ENCODE peak calls at places on chromosomes 16 and 17, in six cellular contexts. L is omental fat pad, O is fibroblast of pulmonary artery, F is coronary artery, V is ovary, Z is H1. Q is an unnamed sample.

GRCh38 chr17:511001-511690 is 158.5 kb upstream of the RPH3AL start:
- DNase-seq in L (no peak), O (peak; percentile 41), F (no peak), V (no peak), Z (no peak), Q (no peak)

GRCh38 chr16:69860233-69861231 is 90.6 kb upstream of the CLEC18A start:
- DNase-seq in L (no peak), O (no peak), F (no peak), V (no peak), Z (no peak), Q (no peak)

GRCh38 chr17:49910094-49910857 is 58.7 kb upstream of the DLX4 start:
- DNase-seq in L (no peak), O (no peak), F (no peak), V (no peak), Z (no peak), Q (no peak)

GRCh38 chr17:50100921-50101345 is 5.8 kb downstream of the PDK2 start:
- DNase-seq in L (no peak), O (no peak), F (no peak), V (peak; percentile 45), Z (no peak), Q (no peak)

GRCh38 chr17:78671607-78672404 is 94.6 kb upstream of the DNAH17 start:
- DNase-seq in L (no peak), O (peak; percentile 36), F (peak; percentile 28), V (no peak), Z (no peak), Q (no peak)

GRCh38 chr16:85709766-85710423 is 21.1 kb upstream of the GINS2 start:
- DNase-seq in L (no peak), O (no peak), F (no peak), V (no peak), Z (no peak), Q (no peak)

GRCh38 chr16:6111390-6111789 is 1013.8 kb upstream of the EEF2KMT start:
- DNase-seq in L (no peak), O (no peak), F (no peak), V (no peak), Z (no peak), Q (no peak)

GRCh38 chr16:76932541-76933211 is 258.3 kb upstream of the MON1B start:
- DNase-seq in L (no peak), O (peak; percentile 44), F (no peak), V (no peak), Z (no peak), Q (no peak)

GRCh38 chr17:39246274-39246673 is 20.5 kb upstream of the STAC2 start:
- DNase-seq in L (no peak), O (no peak), F (no peak), V (no peak), Z (no peak), Q (no peak)
- TF ChIP-seq CTCF in L (no peak), O (no peak), F (no peak), V (no peak), Z (no peak), Q (peak; percentile 15)

DNA sequence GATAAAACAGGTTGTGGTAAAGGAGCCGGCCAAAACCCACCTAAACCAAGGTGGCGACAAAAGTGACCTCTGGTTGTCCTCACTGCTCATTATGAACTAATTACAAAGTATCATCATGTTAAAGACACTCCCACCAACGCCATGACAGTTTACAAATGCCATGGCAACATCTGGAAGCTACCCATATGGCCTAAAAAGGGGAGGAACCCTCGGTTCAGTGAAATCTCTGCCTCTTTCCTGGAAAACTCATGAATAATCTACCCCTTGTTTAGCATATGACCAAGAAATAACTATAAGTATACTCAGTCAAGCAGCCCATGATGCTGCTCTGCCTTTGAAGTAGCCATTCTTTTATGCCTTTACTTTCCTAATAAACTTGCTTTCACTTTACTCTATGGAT is 72.2 kb downstream of the CYLD start:
- DNase-seq in L (no peak), O (no peak), F (no peak), V (no peak), Z (no peak), Q (no peak)
- TF ChIP-seq CTCF in L (no peak), O (no peak), F (no peak), V (no peak), Z (no peak), Q (no peak)

DNA sequence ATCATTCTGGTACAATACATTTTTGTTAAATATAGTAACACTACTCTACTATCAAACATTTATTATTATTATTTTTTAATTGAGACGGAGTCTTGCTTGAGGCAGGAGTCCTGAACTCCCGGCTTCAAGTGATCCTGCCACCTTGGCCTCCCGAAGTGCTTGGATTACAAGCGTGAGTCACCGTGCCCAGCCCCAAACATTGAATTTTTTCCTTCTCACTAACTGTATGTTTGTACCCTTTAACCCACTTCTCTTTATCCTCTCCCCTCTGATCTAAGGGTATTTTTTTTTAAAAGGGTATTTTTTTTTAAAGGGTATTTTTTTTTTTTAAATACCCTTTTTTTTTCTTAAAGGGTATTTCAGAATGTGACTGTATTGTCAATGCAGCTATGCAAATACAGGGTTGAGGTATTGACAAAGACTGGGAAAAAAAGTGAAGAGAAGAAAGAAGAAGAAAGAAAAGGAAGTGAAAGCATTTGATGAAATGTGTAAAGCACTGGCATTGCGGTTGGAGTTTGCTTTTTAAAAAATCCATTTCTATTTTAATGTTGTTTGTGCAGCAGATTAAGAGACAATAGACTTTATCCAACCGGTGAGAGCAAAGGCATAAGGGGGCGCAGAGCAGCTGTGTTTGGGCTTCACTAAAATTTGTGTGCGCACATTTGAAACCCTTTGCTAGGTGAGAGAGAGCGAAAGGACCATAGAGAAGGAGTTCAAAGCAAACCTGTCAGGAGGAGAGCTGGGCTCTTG is 42.3 kb downstream of the SYT17 start:
- DNase-seq in L (no peak), O (no peak), F (no peak), V (no peak), Z (no peak), Q (no peak)
- TF ChIP-seq CTCF in L (no peak), O (no peak), F (no peak), V (no peak), Z (no peak), Q (no peak)

DNA sequence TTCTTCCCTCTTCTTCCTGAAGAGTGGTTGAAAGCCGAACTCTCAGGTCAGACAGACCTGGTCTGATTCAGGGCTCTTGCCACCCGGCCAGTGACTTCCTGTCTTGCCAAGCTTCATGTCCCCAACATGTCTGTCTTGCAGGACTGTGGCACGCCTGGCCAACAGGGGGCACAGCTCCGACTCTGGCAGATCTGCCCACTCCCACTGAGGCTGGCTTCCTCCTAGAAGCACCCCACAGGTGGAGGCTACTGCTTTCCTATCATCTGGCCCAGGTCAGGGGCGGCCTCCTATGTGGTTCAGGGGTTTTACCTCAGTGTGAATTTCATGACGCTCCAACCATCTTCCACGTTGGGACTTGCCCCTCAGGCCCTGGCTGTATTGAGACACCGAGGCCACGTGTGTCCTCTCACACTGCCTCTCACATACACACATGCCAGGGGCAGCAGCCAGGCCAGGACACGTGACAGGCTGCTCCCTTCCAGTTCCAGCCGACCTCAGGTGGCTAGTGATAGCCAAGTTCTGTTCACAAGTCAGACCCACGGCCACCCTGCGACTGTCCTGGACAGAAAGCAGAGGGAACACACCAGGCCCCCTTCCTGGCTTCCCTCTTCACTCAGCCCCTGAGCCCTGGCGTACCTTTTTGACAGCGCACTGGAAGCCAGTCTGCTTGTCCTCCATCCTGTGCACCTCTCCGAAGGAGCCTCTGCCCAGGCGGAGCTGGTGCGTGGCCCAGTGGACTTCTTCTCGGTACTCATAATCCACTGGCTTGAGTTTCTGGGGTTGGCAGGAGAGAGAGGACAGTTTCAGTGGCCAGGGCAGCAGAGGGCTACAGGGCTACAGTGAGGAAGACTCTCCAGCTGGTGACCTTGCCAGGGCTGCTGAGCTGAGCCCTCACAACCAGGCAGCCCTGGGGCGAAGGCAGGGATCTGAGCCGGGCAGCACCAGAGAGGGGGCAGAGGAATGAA is 22.6 kb upstream of the SPATA32 start:
- DNase-seq in L (no peak), O (no peak), F (no peak), V (no peak), Z (no peak), Q (no peak)
- TF ChIP-seq CTCF in L (no peak), O (peak; percentile 21), F (no peak), V (no peak), Z (peak; percentile 34), Q (peak; percentile 23)

GRCh38 chr17:2070241-2071023 is 15.5 kb downstream of the HIC1 start:
- DNase-seq in L (no peak), O (no peak), F (no peak), V (peak; percentile 44), Z (no peak), Q (no peak)

GRCh38 chr17:2068589-2069051 is 13.7 kb downstream of the HIC1 start:
- DNase-seq in L (no peak), O (peak; percentile 43), F (no peak), V (peak; percentile 53), Z (no peak), Q (no peak)

GRCh38 chr17:2067048-2067452 is 12.1 kb downstream of the HIC1 start:
- DNase-seq in L (no peak), O (peak; percentile 19), F (no peak), V (no peak), Z (no peak), Q (no peak)

GRCh38 chr17:2067559-2067958 is 12.7 kb downstream of the HIC1 start:
- DNase-seq in L (no peak), O (peak; percentile 78), F (no peak), V (no peak), Z (no peak), Q (no peak)

DNA sequence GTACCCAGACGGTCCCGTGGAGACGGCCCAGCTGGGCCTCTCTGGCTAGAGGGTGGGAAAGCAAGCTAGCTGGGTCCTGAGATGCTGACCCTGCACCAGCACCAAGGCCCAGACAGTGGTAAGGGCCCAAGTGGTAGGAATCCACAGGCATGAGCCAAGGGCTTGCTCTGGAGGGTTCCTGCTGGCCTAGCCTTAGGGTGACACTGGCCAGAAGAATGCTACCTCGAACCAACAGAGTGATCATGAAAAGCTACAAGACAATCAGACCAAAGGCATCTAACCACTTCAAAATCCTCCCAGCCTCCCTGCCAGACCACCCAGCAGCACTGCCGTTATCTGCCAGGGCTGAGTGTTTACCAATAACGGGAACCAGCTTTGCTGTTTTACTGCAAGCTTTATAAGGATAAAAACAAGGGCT is 13.2 kb downstream of the HIC1 start:
- DNase-seq in L (no peak), O (peak; percentile 67), F (no peak), V (no peak), Z (no peak), Q (no peak)
- TF ChIP-seq CTCF in L (no peak), O (peak; percentile 3), F (no peak), V (no peak), Z (no peak), Q (no peak)